ENCODE peak calls at places on chromosomes 2 and 18, in ten cellular contexts. A, K, Q, I, P, Z, V, H, X and N are unnamed samples. For H3K4me1, the result is how much of the 10 kb centered on the place peaks cover.

GRCh38 chr18:78995740-78996395 is 16.2 kb downstream of the SALL3 start:
- DNase-seq in K (no peak), X (no peak), H (no peak), Z (no peak), I (no peak), V (no peak), Q (no peak), A (no peak), P (peak), N (no peak)

GRCh38 chr2:105522645-105523044 is 123.8 kb upstream of the FHL2 start:
- DNase-seq in P (no peak), I (no peak), H (no peak), X (peak), V (no peak), Q (no peak), K (no peak), Z (no peak), A (peak), N (no peak)

GRCh38 chr2:238167344-238167715 is 8.6 kb downstream of the ERFE start:
- DNase-seq in X (no peak), Q (no peak), I (no peak), H (no peak), K (no peak), V (no peak), A (no peak), P (no peak), Z (no peak), N (no peak)

GRCh38 chr2:53913721-53914120 is 54.0 kb upstream of the GPR75 start:
- DNase-seq in X (no peak), A (no peak), H (no peak), V (no peak), Z (peak), I (no peak), Q (peak), P (peak), K (no peak), N (no peak)

GRCh38 chr2:35454966-35455638 is 900.5 kb upstream of the CRIM1 start:
- DNase-seq in K (peak), V (no peak), Q (no peak), H (peak), X (no peak), Z (peak), P (peak), A (peak), I (no peak), N (peak)

GRCh38 chr2:213934560-213934959 is 476.3 kb upstream of the VWC2L start:
- DNase-seq in I (no peak), K (peak), A (no peak), V (no peak), H (peak), X (peak), Q (peak), Z (peak), P (peak), N (peak)

GRCh38 chr2:675460-675859 is 1.7 kb downstream of the TMEM18 start:
- DNase-seq in A (no peak), V (no peak), X (no peak), H (no peak), Z (no peak), Q (no peak), I (no peak), K (no peak), P (no peak), N (no peak)

GRCh38 chr18:79511271-79511670 is 115.5 kb downstream of the NFATC1 start:
- DNase-seq in H (no peak), I (no peak), A (no peak), V (no peak), Z (no peak), K (no peak), Q (no peak), X (no peak), P (no peak), N (no peak)

GRCh38 chr18:361941-362913 is 94.4 kb upstream of the THOC1 start:
- DNase-seq in H (peak), Z (peak), P (no peak), Q (peak), I (no peak), K (peak), V (no peak), X (peak), A (peak), N (peak)

GRCh38 chr2:68838641-68839040 is 32.6 kb downstream of the BMP10 start:
- DNase-seq in X (no peak), K (no peak), I (no peak), A (no peak), P (no peak), Q (no peak), Z (no peak), H (no peak), V (no peak), N (no peak)

GRCh38 chr2:174633621-174633927 is 36.0 kb upstream of the WIPF1 start:
- DNase-seq in I (no peak), K (no peak), Q (no peak), V (peak), H (no peak), P (no peak), A (no peak), Z (no peak), X (no peak), N (no peak)

GRCh38 chr2:214593723-214594122 is 182.9 kb downstream of the VWC2L start:
- DNase-seq in I (no peak), H (peak), P (no peak), Q (peak), K (peak), X (peak), V (no peak), Z (peak), A (peak), N (peak)

GRCh38 chr2:105294844-105295481 is 34.6 kb downstream of the TGFBRAP1 start:
- DNase-seq in A (peak), Z (peak), P (peak), V (peak), Q (peak), H (peak), X (peak), I (peak), K (peak), N (peak)

GRCh38 chr18:9469700-9470099 is 5.6 kb upstream of the RALBP1 start:
- DNase-seq in H (no peak), Z (no peak), P (peak), A (no peak), V (no peak), Q (no peak), X (no peak), I (no peak), K (no peak), N (no peak)

GRCh38 chr2:38065502-38066135 is 10.3 kb downstream of the CYP1B1 start:
- DNase-seq in I (no peak), A (no peak), Z (no peak), H (no peak), X (no peak), Q (no peak), P (no peak), K (peak), V (no peak), N (no peak)

GRCh38 chr2:37324786-37325624 is at the start of gene PRKD3:
- DNase-seq in X (peak), Z (peak), Q (peak), A (peak), K (peak), H (peak), I (peak), V (peak), P (peak), N (peak)

GRCh38 chr18:2883137-2883671 is 36.4 kb downstream of the EMILIN2 start:
- DNase-seq in V (peak), P (no peak), H (no peak), Q (no peak), X (no peak), Z (no peak), A (no peak), I (no peak), K (no peak), N (no peak)

GRCh38 chr2:17827785-17828184 is 11.5 kb downstream of the MSGN1 start:
- DNase-seq in A (no peak), P (no peak), X (no peak), Q (no peak), I (no peak), H (no peak), Z (no peak), V (no peak), K (no peak), N (no peak)

GRCh38 chr18:26089247-26090129 is 925 bp downstream of the SS18 start:
- DNase-seq in Z (peak), I (peak), K (peak), P (peak), Q (peak), A (no peak), V (peak), H (peak), X (peak), N (peak)

GRCh38 chr2:178296394-178297090 is 102.2 kb downstream of the OSBPL6 start:
- DNase-seq in Q (no peak), Z (no peak), V (no peak), H (no peak), X (no peak), A (no peak), K (no peak), I (no peak), P (peak), N (no peak)

GRCh38 chr2:142131016-142131714 is at the start of gene LRP1B:
- DNase-seq in K (peak), I (no peak), Z (peak), P (peak), H (no peak), V (no peak), X (peak), A (peak), Q (peak), N (peak)

GRCh38 chr2:152611458-152612231 is 105.6 kb downstream of the PRPF40A start:
- DNase-seq in A (peak), I (no peak), X (no peak), K (no peak), Z (peak), P (peak), Q (peak), V (no peak), H (no peak), N (peak)

GRCh38 chr2:152606965-152607364 is 110.3 kb downstream of the PRPF40A start:
- DNase-seq in H (no peak), V (no peak), K (no peak), X (no peak), P (no peak), Z (no peak), A (no peak), Q (no peak), I (no peak), N (no peak)

GRCh38 chr2:152609699-152610098 is 107.6 kb downstream of the PRPF40A start:
- DNase-seq in P (no peak), H (no peak), X (no peak), I (no peak), K (no peak), Q (no peak), V (no peak), A (no peak), Z (no peak), N (no peak)

GRCh38 chr2:152607793-152608300 is 109.4 kb downstream of the PRPF40A start:
- DNase-seq in V (no peak), A (no peak), H (no peak), Z (no peak), X (no peak), K (no peak), P (no peak), Q (no peak), I (no peak), N (no peak)

GRCh38 chr2:152609174-152609573 is 108.1 kb downstream of the PRPF40A start:
- DNase-seq in Q (peak), K (no peak), V (no peak), H (no peak), A (no peak), P (no peak), I (no peak), Z (no peak), X (no peak), N (no peak)
- H3K27ac ChIP-seq in Q (no peak), K (no peak), V (no peak), H (no peak), A (no peak), P (no peak), I (no peak), Z (no peak), X (no peak), N (no peak)

DNA sequence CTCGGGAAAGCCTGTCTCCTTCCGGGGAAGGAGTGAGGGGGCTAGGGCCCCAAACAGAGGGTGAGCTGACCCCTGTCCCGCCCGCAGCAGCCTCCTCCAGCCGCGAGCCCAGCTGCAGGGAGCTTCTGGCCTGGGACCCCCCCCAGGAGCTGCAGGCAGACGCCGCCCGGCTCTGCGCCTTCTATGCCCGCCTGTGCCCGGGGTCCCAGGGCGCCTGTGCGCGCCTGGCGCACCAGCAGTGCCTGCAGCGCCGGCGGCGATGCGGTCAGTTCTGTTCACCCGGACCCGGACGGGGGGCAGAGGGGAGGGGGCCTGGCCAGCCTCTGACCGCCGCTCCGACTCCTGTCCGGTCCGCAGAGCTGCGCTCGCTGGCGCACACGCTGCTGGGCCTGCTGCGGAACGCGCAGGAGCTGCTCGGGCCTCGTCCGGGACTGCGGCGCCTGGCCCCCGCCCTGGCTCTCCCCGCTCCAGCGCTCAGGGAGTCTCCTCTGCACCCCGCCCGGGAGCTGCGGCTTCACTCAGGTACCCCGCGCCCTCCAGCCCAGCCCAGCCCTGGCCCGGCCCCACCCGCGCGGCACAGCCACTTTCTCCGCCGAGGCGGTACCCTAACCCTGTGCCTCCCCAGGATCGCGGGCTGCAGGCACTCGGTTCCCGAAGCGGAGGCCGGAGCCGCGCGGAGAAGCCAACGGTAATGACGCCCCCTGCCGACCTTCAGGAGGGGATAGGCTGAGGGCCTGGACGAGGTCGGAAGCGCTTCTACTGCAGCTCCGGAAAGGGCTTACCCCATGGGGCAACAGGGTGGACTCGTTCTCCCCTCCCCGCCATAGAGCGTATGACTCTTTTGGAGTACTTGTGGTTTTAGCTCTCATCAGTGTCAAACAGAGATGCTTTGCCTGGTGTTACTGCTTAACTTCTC is 2.0 kb upstream of the CHRND start:
- DNase-seq in Q (peak), K (peak), V (no peak), I (peak), A (no peak), P (peak), X (peak), Z (peak), H (peak), N (peak)
- TF ChIP-seq EZH2 in Q (peak), K (peak), V (no peak), I (no peak), A (no peak), P (peak), X (peak), Z (peak), H (no peak), N (peak)

DNA sequence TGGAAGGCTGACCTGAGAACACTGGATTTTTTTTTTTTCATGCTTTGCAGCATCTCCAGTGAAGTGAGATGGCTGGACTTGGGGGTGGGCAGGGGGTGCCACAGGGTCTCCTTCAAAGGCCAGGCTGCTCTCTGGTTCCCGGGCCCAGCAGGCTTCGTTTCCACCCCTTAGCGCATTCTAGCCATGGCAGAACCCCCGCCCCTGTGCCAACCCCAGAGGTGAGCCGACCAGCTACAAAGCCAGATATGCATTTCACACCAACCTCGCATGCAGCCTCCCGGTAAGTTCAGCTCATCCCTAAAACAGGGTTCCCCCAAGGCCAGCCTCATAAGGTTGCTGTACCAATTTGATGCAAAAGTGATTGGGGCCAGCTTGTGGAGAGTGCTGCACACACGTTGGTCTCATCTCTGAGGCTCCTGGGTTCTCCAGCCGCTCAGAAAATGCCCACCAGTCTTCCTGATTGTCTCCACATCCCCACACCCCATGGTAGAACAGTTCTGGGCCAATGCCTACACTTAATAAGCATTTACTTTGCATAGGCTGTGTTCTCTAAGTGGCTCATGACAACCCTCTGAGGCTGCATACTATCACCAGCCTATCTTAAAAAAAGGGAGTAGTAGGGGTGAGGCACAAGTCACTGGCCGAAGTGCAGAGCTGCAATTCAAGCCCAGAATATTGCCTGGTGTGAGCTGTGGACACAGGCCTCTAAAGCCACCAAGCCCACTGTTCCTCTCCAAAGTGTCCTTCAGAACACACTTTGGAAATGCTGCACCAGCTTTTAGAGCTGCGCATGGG is 23.3 kb downstream of the SMAD7 start:
- DNase-seq in X (no peak), I (no peak), P (no peak), Q (no peak), V (no peak), Z (no peak), H (no peak), K (no peak), A (no peak), N (no peak)
- H3K4me1 ChIP-seq in X (half or more), I (half or more), P (half or more), Q (half or more), V (under half), Z (half or more), H (under half), K (half or more), A (under half), N (half or more)

GRCh38 chr2:45168731-45169338 is 159.6 kb upstream of the SIX2 start:
- DNase-seq in K (peak), P (no peak), I (no peak), Q (no peak), V (peak), H (peak), X (no peak), A (peak), Z (no peak), N (no peak)

GRCh38 chr2:45170976-45171514 is 161.8 kb upstream of the SIX2 start:
- DNase-seq in A (no peak), X (no peak), V (no peak), P (no peak), Q (peak), K (peak), Z (no peak), I (no peak), H (peak), N (no peak)

GRCh38 chr2:45170191-45170975 is 161.1 kb upstream of the SIX2 start:
- DNase-seq in A (no peak), X (no peak), V (no peak), H (no peak), I (no peak), Z (no peak), P (no peak), K (peak), Q (no peak), N (no peak)

GRCh38 chr2:45167885-45168284 is 158.6 kb upstream of the SIX2 start:
- DNase-seq in V (no peak), P (no peak), Z (no peak), X (no peak), K (peak), Q (no peak), H (no peak), I (no peak), A (no peak), N (no peak)

GRCh38 chr2:45169339-45170190 is 160.3 kb upstream of the SIX2 start:
- DNase-seq in P (no peak), V (peak), Z (no peak), K (peak), X (no peak), I (no peak), A (no peak), Q (no peak), H (peak), N (no peak)
- H3K27ac ChIP-seq in P (no peak), V (no peak), Z (no peak), K (no peak), X (no peak), I (no peak), A (peak), Q (no peak), H (peak), N (no peak)

DNA sequence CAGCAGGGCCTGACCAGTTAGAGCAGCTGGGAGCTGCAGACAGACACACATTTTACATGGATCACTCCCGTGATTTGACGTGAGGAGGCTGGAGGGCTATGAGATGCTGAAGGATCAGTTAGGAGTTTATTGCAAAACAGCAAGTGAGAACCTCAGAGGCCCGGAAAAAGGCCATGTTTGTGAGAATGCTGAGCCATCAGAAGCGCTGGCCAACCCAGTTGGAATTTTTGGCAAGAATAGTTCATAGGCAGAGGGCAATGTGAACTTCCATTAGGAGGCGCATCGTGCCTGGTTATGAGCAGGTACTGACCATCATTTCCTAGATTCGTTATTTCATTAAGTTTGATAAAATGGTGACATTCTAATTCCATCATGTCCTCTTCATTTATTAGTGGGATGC is 23.3 kb upstream of the LMAN1 start:
- DNase-seq in K (no peak), H (no peak), P (no peak), A (no peak), Z (no peak), V (no peak), Q (peak), I (no peak), X (no peak), N (no peak)
- TF ChIP-seq EZH2 in K (no peak), H (no peak), P (no peak), A (no peak), Z (no peak), V (no peak), Q (no peak), I (no peak), X (no peak), N (no peak)

GRCh38 chr2:216691210-216691741 is 4.1 kb downstream of the IGFBP5 start:
- DNase-seq in A (peak), Z (peak), K (peak), I (peak), H (peak), Q (peak), V (peak), X (no peak), P (peak), N (peak)

GRCh38 chr2:216690451-216691209 is 4.7 kb downstream of the IGFBP5 start:
- DNase-seq in Q (peak), Z (peak), X (no peak), P (no peak), A (no peak), K (peak), H (no peak), I (no peak), V (no peak), N (no peak)

GRCh38 chr2:216687646-216688045 is 7.7 kb downstream of the IGFBP5 start:
- DNase-seq in K (peak), H (no peak), I (peak), V (peak), X (peak), P (no peak), Z (no peak), Q (no peak), A (no peak), N (no peak)

GRCh38 chr2:216688731-216689360 is 6.5 kb downstream of the IGFBP5 start:
- DNase-seq in I (no peak), H (no peak), A (no peak), X (no peak), V (no peak), Q (no peak), Z (no peak), P (no peak), K (peak), N (no peak)

GRCh38 chr2:216689397-216689796 is 6.0 kb downstream of the IGFBP5 start:
- DNase-seq in P (no peak), Z (no peak), Q (no peak), A (no peak), K (no peak), H (no peak), X (no peak), V (no peak), I (no peak), N (no peak)
- H3K4me1 ChIP-seq in P (under half), Z (under half), Q (under half), A (under half), K (under half), H (under half), X (under half), V (under half), I (under half), N (under half)

DNA sequence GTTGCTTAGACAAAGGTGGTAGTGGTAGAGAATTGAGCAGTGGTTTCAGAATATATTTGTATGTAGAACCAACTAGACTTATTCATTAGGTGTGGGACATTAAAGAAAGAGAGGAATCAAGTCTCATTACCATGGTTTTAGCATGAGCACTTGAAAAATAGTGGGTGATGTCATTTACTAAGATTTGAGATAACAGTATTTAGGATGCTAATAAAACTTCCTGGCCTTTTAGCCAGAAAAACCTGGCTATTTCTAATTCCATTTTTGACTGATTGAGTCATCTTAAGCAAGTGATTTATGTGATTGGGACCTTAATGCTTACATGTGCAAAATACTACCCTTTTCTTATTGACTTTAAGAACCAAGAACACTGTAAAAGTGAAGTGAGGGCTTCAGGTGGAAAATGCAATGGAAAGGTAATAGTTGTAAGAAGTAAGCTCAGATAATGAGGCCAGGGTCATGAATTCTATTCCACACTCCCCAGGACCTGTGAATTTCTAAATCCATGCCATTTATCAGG is 196.8 kb upstream of the SESTD1 start:
- DNase-seq in X (no peak), Z (peak), K (no peak), V (no peak), H (peak), A (no peak), Q (no peak), I (no peak), P (no peak), N (no peak)
- H3K27ac ChIP-seq in X (no peak), Z (peak), K (no peak), V (no peak), H (peak), A (no peak), Q (no peak), I (no peak), P (peak), N (no peak)